ENCODE peak calls at places on chromosomes 11 and 22, in four cellular contexts. Y is IMR-90, K is endothelial cell of umbilical vein, O is K562. Z is an unnamed sample.

GRCh38 chr22:32417906-32418305 is 5.9 kb upstream of the RTCB start:
- DNase-seq in O (no peak), K (no peak), Y (no peak), Z (no peak)

GRCh38 chr11:27242591-27242990 is 120.4 kb downstream of the CCDC34 start:
- DNase-seq in O (no peak), K (no peak), Y (peak), Z (no peak)

GRCh38 chr11:78217650-78218541 is 29.2 kb downstream of the USP35 start:
- DNase-seq in K (no peak), O (no peak), Y (no peak), Z (no peak)

GRCh38 chr11:1151366-1152315 is 6.1 kb upstream of the MUC5AC start:
- DNase-seq in Y (no peak), O (no peak), K (no peak), Z (peak)

GRCh38 chr11:117457031-117457785 is 129.6 kb downstream of the CEP164 start:
- DNase-seq in Y (no peak), O (no peak), K (no peak), Z (no peak)

GRCh38 chr11:79116600-79116999 is 324.2 kb downstream of the TENM4 start:
- DNase-seq in O (no peak), Y (no peak), K (no peak), Z (no peak)

GRCh38 chr11:11532574-11532973 is 89.2 kb downstream of the GALNT18 start:
- DNase-seq in K (no peak), Y (peak), O (no peak), Z (no peak)

GRCh38 chr11:132848336-132848735 is 684.0 kb downstream of the OPCML start:
- DNase-seq in K (no peak), O (no peak), Y (peak), Z (no peak)

DNA sequence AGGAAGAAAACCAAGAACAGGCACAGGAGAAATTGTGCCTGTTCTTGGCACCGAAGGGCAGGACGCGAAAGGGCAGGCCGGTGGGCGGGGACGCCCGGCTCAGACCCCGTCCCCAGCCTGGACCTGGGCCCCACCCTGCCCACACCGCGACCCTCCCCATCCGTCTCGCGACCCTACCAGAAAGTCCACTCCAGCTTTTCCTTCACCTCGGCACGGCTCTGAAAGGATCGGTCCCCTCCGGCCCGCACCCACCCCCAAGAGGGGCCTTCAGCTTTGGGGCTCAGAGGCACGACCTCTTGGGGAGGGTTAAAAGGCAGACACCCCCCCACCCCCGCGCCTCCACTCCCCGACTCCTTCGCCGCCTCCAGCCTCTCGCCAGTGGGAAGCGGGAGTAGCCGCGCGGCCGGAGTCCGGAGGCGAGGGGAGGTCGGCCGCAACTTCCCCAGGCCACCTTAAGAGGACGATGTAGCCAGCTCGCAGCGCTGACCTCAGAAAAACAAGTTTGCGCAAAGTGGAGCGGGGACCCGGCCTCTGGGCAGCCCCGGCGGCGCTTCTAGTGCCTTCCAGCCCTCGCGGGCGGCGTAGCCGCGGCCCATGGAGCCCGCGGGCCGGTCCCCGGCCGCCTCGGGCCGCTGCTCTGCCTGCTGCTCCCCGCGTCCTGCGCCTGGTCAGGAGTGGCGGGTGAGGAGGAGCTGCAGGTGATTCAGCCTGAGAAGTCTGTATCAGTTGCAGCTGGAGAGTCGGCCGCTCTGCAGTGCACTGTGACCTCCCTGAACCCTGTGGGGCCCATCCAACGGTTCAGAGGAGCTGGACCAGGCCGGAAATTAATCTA is 4.3 kb downstream of the SEC14L6 start:
- DNase-seq in Y (no peak), O (peak), K (no peak), Z (no peak)
- H3K4me3 ChIP-seq in Y (no peak), O (peak), K (no peak), Z (no peak)

GRCh38 chr11:62428871-62429601 is 10.2 kb downstream of the SCGB1A1 start:
- DNase-seq in O (no peak), Y (no peak), K (no peak), Z (no peak)
- H2AFZ ChIP-seq in O (no peak), Y (no peak), K (no peak), Z (no peak)

GRCh38 chr22:21948390-21948789 is 4.3 kb downstream of the PPM1F start:
- DNase-seq in O (no peak), Y (no peak), K (no peak), Z (no peak)

GRCh38 chr22:21949948-21950347 is 2.7 kb downstream of the PPM1F start:
- DNase-seq in O (no peak), Y (no peak), K (no peak), Z (no peak)

GRCh38 chr22:21951062-21951461 is 1.6 kb downstream of the PPM1F start:
- DNase-seq in O (no peak), Y (no peak), K (no peak), Z (no peak)

GRCh38 chr22:21948824-21949568 is 3.7 kb downstream of the PPM1F start:
- DNase-seq in O (no peak), Y (no peak), K (peak), Z (no peak)

DNA sequence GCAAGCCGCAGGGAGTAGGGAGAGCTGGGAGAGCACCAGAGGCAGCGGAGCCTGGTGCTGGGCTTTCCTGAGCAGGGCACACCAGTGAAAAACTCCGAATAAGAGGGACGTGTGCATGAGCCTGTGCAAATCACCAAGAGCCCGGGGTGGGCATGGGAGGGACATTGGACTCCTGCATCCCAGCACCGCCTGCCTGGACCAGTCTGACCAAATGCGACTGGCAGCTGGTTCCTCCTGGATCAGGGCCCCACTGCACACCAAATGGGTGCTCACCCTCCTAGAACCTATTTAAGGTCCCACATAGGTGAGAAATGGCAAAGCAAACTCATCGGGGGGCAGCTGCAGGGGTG is 3.1 kb downstream of the PPM1F start:
- DNase-seq in O (no peak), K (no peak), Y (no peak), Z (no peak)
- H3K4me3 ChIP-seq in O (no peak), K (no peak), Y (no peak), Z (no peak)

DNA sequence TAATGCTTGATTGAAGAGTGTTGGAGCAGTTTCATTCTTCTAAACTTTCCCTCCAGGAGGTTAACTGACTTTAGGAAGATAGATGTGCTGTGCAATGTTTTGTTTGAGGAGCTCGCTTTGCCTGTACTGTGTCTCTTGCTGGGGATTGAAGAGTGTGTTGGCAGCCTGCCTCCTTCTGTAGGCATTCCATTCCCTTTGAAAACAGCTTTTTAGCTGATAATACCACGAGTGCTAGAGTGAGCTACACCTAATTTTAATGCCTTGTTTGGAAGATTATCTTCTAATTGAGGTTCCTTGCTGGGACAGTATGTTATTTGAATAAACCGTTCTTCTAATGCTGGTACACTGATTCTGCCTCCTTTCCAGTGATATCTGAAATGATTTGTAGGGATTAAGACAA is 7.2 kb downstream of the DDX10 start:
- DNase-seq in Y (peak), K (peak), O (peak), Z (no peak)
- H2AFZ ChIP-seq in Y (no peak), K (no peak), O (no peak), Z (no peak)

GRCh38 chr22:39994046-39994565 is 648 bp upstream of the FAM83F start:
- DNase-seq in O (peak), Y (peak), K (no peak), Z (no peak)

GRCh38 chr22:39992088-39992826 is 2.5 kb upstream of the FAM83F start:
- DNase-seq in O (no peak), K (no peak), Y (no peak), Z (no peak)

GRCh38 chr22:39995346-39996252 is 845 bp downstream of the FAM83F start:
- DNase-seq in Y (no peak), K (no peak), O (no peak), Z (no peak)

GRCh38 chr22:39996732-39997131 is 2.0 kb downstream of the FAM83F start:
- DNase-seq in O (no peak), K (peak), Y (no peak), Z (no peak)

GRCh38 chr22:39994566-39995345 is at the start of gene FAM83F:
- DNase-seq in O (no peak), Y (no peak), K (no peak), Z (peak)
- H3K4me3 ChIP-seq in O (no peak), Y (no peak), K (no peak), Z (peak)